ENCODE peak calls at places on chromosomes 12 and 14, in four cellular contexts. F is fibroblast of lung, G is endodermal cell, J is pancreas. R is an unnamed sample. For H3K4me1, the result is how much of the 10 kb centered on the place peaks cover.

GRCh38 chr14:71703477-71703876 is 228.8 kb upstream of the RGS6 start:
- DNase-seq in F (peak), G (no peak), J (no peak), R (no peak)

GRCh38 chr14:33805593-33805992 is 145.3 kb downstream of the EGLN3 start:
- DNase-seq in F (no peak), G (no peak), J (no peak), R (no peak)

GRCh38 chr12:53941750-53942149 is 3.1 kb downstream of the HOXC13 start:
- DNase-seq in F (no peak), G (peak), J (no peak), R (no peak)

GRCh38 chr12:103680591-103681065 is 93.6 kb downstream of the STAB2 start:
- DNase-seq in F (no peak), G (no peak), J (no peak), R (no peak)

GRCh38 chr12:3836641-3837040 is 36.6 kb downstream of the PARP11 start:
- DNase-seq in F (no peak), G (no peak), J (no peak), R (no peak)

GRCh38 chr12:97637770-97638169 is 175.2 kb downstream of the RMST start:
- DNase-seq in F (no peak), G (no peak), J (no peak), R (no peak)

GRCh38 chr14:101713641-101714349 is 47.7 kb upstream of the PPP2R5C start:
- DNase-seq in F (no peak), G (peak), J (no peak), R (no peak)

GRCh38 chr12:122866950-122867607 is 28.8 kb downstream of the VPS37B start:
- DNase-seq in F (no peak), G (peak), J (peak), R (peak)

GRCh38 chr12:118536306-118536900 is 160.0 kb downstream of the SUDS3 start:
- DNase-seq in F (no peak), G (no peak), J (no peak), R (no peak)

GRCh38 chr12:3571323-3571722 is 80.3 kb downstream of the PRMT8 start:
- DNase-seq in F (no peak), G (peak), J (no peak), R (no peak)

GRCh38 chr12:124562018-124562795 is 5.2 kb downstream of the NCOR2 start:
- DNase-seq in F (no peak), G (peak), J (no peak), R (no peak)

GRCh38 chr12:132389526-132390286 is 60.3 kb upstream of the GALNT9 start:
- DNase-seq in F (no peak), G (no peak), J (peak), R (no peak)

GRCh38 chr12:52566847-52567291 is 6.8 kb downstream of the KRT74 start:
- DNase-seq in F (no peak), G (peak), J (no peak), R (no peak)

GRCh38 chr12:6430124-6430989 is 14.4 kb upstream of the CD27 start:
- DNase-seq in F (peak), G (peak), J (peak), R (peak)

GRCh38 chr14:35341454-35342159 is 49.4 kb downstream of the PSMA6 start:
- DNase-seq in F (peak), G (peak), J (peak), R (peak)

GRCh38 chr12:108696996-108697290 is 34.4 kb downstream of the CORO1C start:
- DNase-seq in F (no peak), G (no peak), J (no peak), R (no peak)
- H3K4me1 ChIP-seq in F (half or more), G (under half), J (under half), R (under half)

GRCh38 chr12:130813436-130813835 is 25.6 kb downstream of the STX2 start:
- DNase-seq in F (no peak), G (peak), J (no peak), R (no peak)

GRCh38 chr12:130817804-130818203 is 21.2 kb downstream of the STX2 start:
- DNase-seq in F (no peak), G (no peak), J (no peak), R (no peak)

GRCh38 chr12:130816055-130816454 is 23.0 kb downstream of the STX2 start:
- DNase-seq in F (no peak), G (peak), J (no peak), R (no peak)

GRCh38 chr12:130813949-130814348 is 25.1 kb downstream of the STX2 start:
- DNase-seq in F (no peak), G (no peak), J (no peak), R (no peak)

GRCh38 chr12:130815028-130815741 is 23.9 kb downstream of the STX2 start:
- DNase-seq in F (no peak), G (no peak), J (no peak), R (no peak)
- H3K27ac ChIP-seq in F (no peak), G (peak), J (no peak), R (no peak)

DNA sequence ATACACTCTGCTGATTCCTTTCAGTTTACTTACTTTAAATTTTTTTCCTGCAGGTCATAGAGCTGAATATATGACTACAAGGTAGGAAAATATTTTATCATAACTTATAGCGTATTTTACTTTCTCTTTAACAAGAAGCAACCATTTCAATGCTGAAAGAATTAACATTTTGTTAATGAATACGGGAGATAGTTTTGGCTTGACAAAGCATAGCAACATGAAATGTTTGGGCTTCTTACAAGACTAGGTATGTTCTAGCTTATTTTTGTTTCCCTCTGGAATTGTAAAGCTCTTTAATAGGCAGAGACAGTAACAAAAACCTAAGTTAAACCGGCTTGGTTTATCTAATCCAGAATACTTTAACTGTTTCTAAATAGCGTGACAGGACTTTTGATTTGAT is 135.2 kb downstream of the KICS2 start:
- DNase-seq in F (no peak), G (no peak), J (no peak), R (no peak)
- H3K4me1 ChIP-seq in F (under half), G (under half), J (under half), R (under half)

GRCh38 chr12:109959411-109960093 is 36.6 kb downstream of the GIT2 start:
- DNase-seq in F (no peak), G (no peak), J (no peak), R (peak)
- H3K27ac ChIP-seq in F (no peak), G (no peak), J (no peak), R (peak)

DNA sequence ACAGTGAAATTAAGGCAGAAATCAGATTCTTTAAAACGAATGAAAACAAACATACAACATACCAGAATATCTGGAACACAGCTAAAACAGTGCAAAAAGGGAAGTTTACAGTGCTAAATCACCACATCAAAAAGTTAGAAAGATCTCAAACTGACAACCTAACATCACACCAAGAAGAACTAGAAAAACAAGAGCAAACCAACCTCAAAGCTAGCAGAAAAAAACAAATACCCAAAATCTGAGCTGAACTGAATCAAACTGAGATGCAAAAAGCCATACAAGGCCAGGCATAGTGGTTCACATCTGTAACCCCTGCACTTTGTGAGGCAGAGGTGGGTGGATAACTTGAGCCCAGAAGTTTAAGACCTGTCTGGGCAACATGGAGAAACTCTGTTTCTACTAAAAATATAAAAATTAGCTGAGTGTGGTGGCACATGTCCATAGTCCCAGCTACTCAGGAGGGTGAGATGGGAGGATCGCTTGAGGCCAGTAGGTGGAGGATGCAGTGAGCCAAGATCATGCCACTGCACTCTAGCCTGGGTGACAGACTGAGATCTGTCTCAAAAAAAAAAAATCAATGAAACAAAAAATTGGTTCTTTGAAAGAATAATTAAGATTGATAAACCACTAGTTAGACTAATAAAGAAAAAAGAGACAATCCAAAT is 33.2 kb upstream of the LDHB start:
- DNase-seq in F (no peak), G (no peak), J (no peak), R (no peak)
- H3K4me1 ChIP-seq in F (under half), G (under half), J (under half), R (under half)